ENCODE peak calls at places on chromosomes 6 and 20, in eight cellular contexts. X is cardiac fibroblast, S is dorsolateral prefrontal cortex, Q is prostate gland, Y is HFFc6, J is PC-9, K is AG04450, R is A549. A is an unnamed sample.

GRCh38 chr6:29887819-29888581 is 54.3 kb upstream of the HLA-A start:
- DNase-seq in X (peak), S (peak), Q (peak), Y (peak), J (no peak), K (no peak), R (no peak), A (no peak)

GRCh38 chr6:83071023-83071422 is 3.6 kb downstream of the DOP1A start:
- DNase-seq in X (peak), S (no peak), Q (no peak), Y (no peak), J (no peak), K (no peak), R (no peak), A (no peak)

GRCh38 chr20:15011631-15012030 is 674.2 kb upstream of the FLRT3 start:
- DNase-seq in X (no peak), S (no peak), Q (no peak), Y (no peak), J (no peak), K (no peak), R (no peak), A (no peak)

GRCh38 chr6:166006593-166007301 is 160.9 kb downstream of the TBXT start:
- DNase-seq in X (peak), S (no peak), Q (no peak), Y (no peak), J (no peak), K (no peak), R (peak), A (no peak)

GRCh38 chr6:37109714-37110454 is 60.1 kb upstream of the PIM1 start:
- DNase-seq in X (no peak), S (no peak), Q (no peak), Y (no peak), J (no peak), K (no peak), R (no peak), A (no peak)

GRCh38 chr6:156779206-156780116 is 2.3 kb downstream of the ARID1B start:
- DNase-seq in X (peak), S (peak), Q (peak), Y (no peak), J (no peak), K (no peak), R (peak), A (no peak)

GRCh38 chr20:6626805-6627204 is 140.7 kb upstream of the BMP2 start:
- DNase-seq in X (no peak), S (no peak), Q (no peak), Y (no peak), J (no peak), K (no peak), R (no peak), A (no peak)

GRCh38 chr6:15763827-15764226 is 101.0 kb upstream of the DTNBP1 start:
- DNase-seq in X (peak), S (no peak), Q (no peak), Y (no peak), J (no peak), K (no peak), R (peak), A (no peak)

GRCh38 chr6:100461273-100461919 is 3.3 kb downstream of the SIM1 start:
- DNase-seq in X (no peak), S (no peak), Q (no peak), Y (no peak), J (no peak), K (no peak), R (peak), A (no peak)

GRCh38 chr20:4820833-4821518 is 99.3 kb downstream of the PRND start:
- DNase-seq in X (peak), S (peak), Q (no peak), Y (peak), J (no peak), K (peak), R (peak), A (peak)

GRCh38 chr6:41488392-41489129 is 57.6 kb upstream of the FOXP4 start:
- DNase-seq in X (peak), S (no peak), Q (no peak), Y (peak), J (no peak), K (peak), R (no peak), A (peak)

GRCh38 chr20:37808752-37809070 is 94.2 kb upstream of the VSTM2L start:
- DNase-seq in X (no peak), S (no peak), Q (no peak), Y (no peak), J (no peak), K (no peak), R (no peak), A (no peak)

GRCh38 chr20:48275737-48276342 is 490.6 kb upstream of the SULF2 start:
- DNase-seq in X (peak), S (no peak), Q (no peak), Y (no peak), J (no peak), K (no peak), R (no peak), A (no peak)

GRCh38 chr6:34237316-34237721 is 646 bp downstream of the HMGA1 start:
- DNase-seq in X (no peak), S (no peak), Q (no peak), Y (no peak), J (no peak), K (no peak), R (no peak), A (no peak)

GRCh38 chr20:43586641-43587040 is 4.1 kb upstream of the IFT52 start:
- DNase-seq in X (no peak), S (no peak), Q (no peak), Y (no peak), J (no peak), K (no peak), R (no peak), A (no peak)

GRCh38 chr6:158715330-158716311 is 65.8 kb downstream of the SYTL3 start:
- DNase-seq in X (no peak), S (no peak), Q (no peak), Y (no peak), J (no peak), K (no peak), R (no peak), A (no peak)

GRCh38 chr20:45407067-45407745 is 883 bp upstream of the DBNDD2 start:
- DNase-seq in X (peak), S (peak), Q (no peak), Y (no peak), J (peak), K (no peak), R (no peak), A (no peak)

GRCh38 chr6:157333537-157333936 is 10.2 kb upstream of the TMEM242 start:
- DNase-seq in X (no peak), S (no peak), Q (no peak), Y (no peak), J (no peak), K (no peak), R (no peak), A (no peak)

GRCh38 chr6:4678506-4679300 is 97.5 kb upstream of the CDYL start:
- DNase-seq in X (no peak), S (no peak), Q (no peak), Y (no peak), J (no peak), K (no peak), R (no peak), A (no peak)

GRCh38 chr6:159126590-159126989 is 42.6 kb upstream of the FNDC1 start:
- DNase-seq in X (no peak), S (no peak), Q (no peak), Y (no peak), J (no peak), K (no peak), R (no peak), A (no peak)

GRCh38 chr20:13671500-13672288 is 33.0 kb upstream of the TASP1 start:
- DNase-seq in X (peak), S (no peak), Q (no peak), Y (peak), J (no peak), K (no peak), R (no peak), A (no peak)

GRCh38 chr6:131761762-131762067 is 46.1 kb upstream of the ENPP1 start:
- DNase-seq in X (no peak), S (no peak), Q (no peak), Y (no peak), J (no peak), K (no peak), R (no peak), A (no peak)

GRCh38 chr6:37093728-37094069 is 76.3 kb upstream of the PIM1 start:
- DNase-seq in X (no peak), S (no peak), Q (no peak), Y (no peak), J (no peak), K (no peak), R (no peak), A (no peak)

GRCh38 chr20:24634855-24635254 is 165.4 kb downstream of the SYNDIG1 start:
- DNase-seq in X (peak), S (peak), Q (no peak), Y (peak), J (peak), K (peak), R (peak), A (peak)

GRCh38 chr6:129183681-129184216 is 300.8 kb downstream of the LAMA2 start:
- DNase-seq in X (peak), S (no peak), Q (no peak), Y (peak), J (peak), K (no peak), R (no peak), A (no peak)

GRCh38 chr6:52975580-52975979 is 19.5 kb downstream of the GSTA4 start:
- DNase-seq in X (peak), S (no peak), Q (no peak), Y (peak), J (no peak), K (no peak), R (no peak), A (peak)

GRCh38 chr6:40706222-40706621 is 119.1 kb upstream of the LRFN2 start:
- DNase-seq in X (no peak), S (no peak), Q (no peak), Y (no peak), J (no peak), K (no peak), R (no peak), A (no peak)

GRCh38 chr20:47529840-47530239 is 28.2 kb downstream of the NCOA3 start:
- DNase-seq in X (peak), S (no peak), Q (no peak), Y (peak), J (no peak), K (no peak), R (no peak), A (peak)

GRCh38 chr6:44122821-44123220 is 4.4 kb downstream of the MRPL14 start:
- DNase-seq in X (peak), S (no peak), Q (no peak), Y (no peak), J (no peak), K (no peak), R (no peak), A (no peak)

GRCh38 chr6:39333626-39334025 is 11.1 kb upstream of the KCNK16 start:
- DNase-seq in X (no peak), S (no peak), Q (no peak), Y (no peak), J (no peak), K (no peak), R (no peak), A (no peak)

GRCh38 chr6:106254636-106255035 is 70.9 kb downstream of the ATG5 start:
- DNase-seq in X (peak), S (no peak), Q (no peak), Y (peak), J (no peak), K (no peak), R (no peak), A (no peak)

GRCh38 chr20:19745106-19745505 is 13.0 kb upstream of the RIN2 start:
- DNase-seq in X (no peak), S (no peak), Q (no peak), Y (no peak), J (no peak), K (no peak), R (no peak), A (no peak)

GRCh38 chr6:116111552-116112528 is 11.2 kb downstream of the NT5DC1 start:
- DNase-seq in X (peak), S (no peak), Q (no peak), Y (peak), J (no peak), K (no peak), R (peak), A (no peak)

GRCh38 chr6:170099387-170099786 is 191.5 kb downstream of the DLL1 start:
- DNase-seq in X (no peak), S (peak), Q (no peak), Y (no peak), J (no peak), K (no peak), R (no peak), A (no peak)

GRCh38 chr6:101630956-101631355 is 237.4 kb downstream of the GRIK2 start:
- DNase-seq in X (no peak), S (no peak), Q (no peak), Y (no peak), J (no peak), K (no peak), R (no peak), A (no peak)

GRCh38 chr6:119121367-119121766 is 42.9 kb upstream of the FAM184A start:
- DNase-seq in X (no peak), S (no peak), Q (no peak), Y (no peak), J (no peak), K (no peak), R (no peak), A (no peak)

GRCh38 chr20:41406307-41406706 is 39.7 kb upstream of the EMILIN3 start:
- DNase-seq in X (no peak), S (no peak), Q (no peak), Y (no peak), J (no peak), K (no peak), R (no peak), A (no peak)
- TF ChIP-seq CTCF in X (no peak), S (no peak), Q (no peak), Y (no peak), J (no peak), K (no peak), R (no peak), A (no peak)

GRCh38 chr6:72522735-72523141 is 99.1 kb upstream of the KCNQ5 start:
- DNase-seq in X (no peak), S (no peak), Q (no peak), Y (no peak), J (no peak), K (no peak), R (peak), A (no peak)

GRCh38 chr6:72530152-72530551 is 91.7 kb upstream of the KCNQ5 start:
- DNase-seq in X (no peak), S (no peak), Q (no peak), Y (no peak), J (no peak), K (no peak), R (no peak), A (no peak)

GRCh38 chr6:72521684-72522083 is 100.2 kb upstream of the KCNQ5 start:
- DNase-seq in X (no peak), S (no peak), Q (no peak), Y (no peak), J (no peak), K (no peak), R (no peak), A (no peak)

GRCh38 chr6:72524011-72524645 is 97.7 kb upstream of the KCNQ5 start:
- DNase-seq in X (no peak), S (no peak), Q (no peak), Y (no peak), J (no peak), K (no peak), R (no peak), A (no peak)

DNA sequence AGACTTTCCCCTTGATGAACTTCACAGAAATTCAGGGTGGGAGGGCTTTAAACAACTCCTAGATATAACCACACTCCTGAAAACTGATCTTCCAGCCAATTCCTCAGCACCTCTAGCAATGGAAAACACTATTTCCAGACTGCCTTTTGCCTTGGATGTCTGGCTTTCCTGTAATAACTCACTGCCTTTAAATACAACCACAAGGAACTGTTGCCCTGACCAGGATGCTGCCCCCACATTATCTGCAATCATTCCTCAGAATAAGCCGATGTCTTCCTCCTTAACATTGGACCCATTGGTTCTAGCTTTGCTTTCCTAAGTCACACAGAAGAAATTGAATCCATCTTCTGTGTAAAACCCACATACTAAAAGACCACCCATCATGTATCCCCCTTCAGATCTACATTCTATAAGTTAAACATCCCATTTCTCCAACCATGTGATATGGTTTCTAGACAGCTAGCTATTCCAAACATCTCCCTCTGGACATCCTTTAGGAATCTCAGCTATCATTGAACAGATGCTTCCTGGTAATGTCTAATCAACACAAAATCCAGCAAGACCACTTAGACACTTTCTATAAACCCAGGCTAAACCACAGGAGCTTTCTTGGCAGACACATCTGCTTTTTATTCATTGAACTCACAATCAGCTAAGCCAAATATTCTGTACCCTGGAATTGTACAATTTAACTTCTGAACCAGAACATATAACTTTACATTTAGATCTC is 95.9 kb upstream of the KCNQ5 start:
- DNase-seq in X (no peak), S (no peak), Q (no peak), Y (peak), J (no peak), K (peak), R (no peak), A (peak)
- TF ChIP-seq CTCF in X (no peak), S (no peak), Q (no peak), Y (no peak), J (no peak), K (no peak), R (no peak), A (no peak)

GRCh38 chr6:124857746-124858145 is 104.5 kb upstream of the RNF217 start:
- DNase-seq in X (no peak), S (no peak), Q (no peak), Y (no peak), J (no peak), K (no peak), R (no peak), A (no peak)

GRCh38 chr6:124858564-124858963 is 103.7 kb upstream of the RNF217 start:
- DNase-seq in X (no peak), S (no peak), Q (no peak), Y (no peak), J (no peak), K (no peak), R (no peak), A (no peak)

GRCh38 chr6:124859366-124859765 is 102.9 kb upstream of the RNF217 start:
- DNase-seq in X (no peak), S (no peak), Q (no peak), Y (no peak), J (no peak), K (no peak), R (no peak), A (no peak)

GRCh38 chr6:124854338-124854922 is 107.8 kb upstream of the RNF217 start:
- DNase-seq in X (peak), S (no peak), Q (no peak), Y (no peak), J (no peak), K (no peak), R (no peak), A (no peak)
- TF ChIP-seq CTCF in X (peak), S (peak), Q (no peak), Y (peak), J (peak), K (no peak), R (peak), A (peak)

DNA sequence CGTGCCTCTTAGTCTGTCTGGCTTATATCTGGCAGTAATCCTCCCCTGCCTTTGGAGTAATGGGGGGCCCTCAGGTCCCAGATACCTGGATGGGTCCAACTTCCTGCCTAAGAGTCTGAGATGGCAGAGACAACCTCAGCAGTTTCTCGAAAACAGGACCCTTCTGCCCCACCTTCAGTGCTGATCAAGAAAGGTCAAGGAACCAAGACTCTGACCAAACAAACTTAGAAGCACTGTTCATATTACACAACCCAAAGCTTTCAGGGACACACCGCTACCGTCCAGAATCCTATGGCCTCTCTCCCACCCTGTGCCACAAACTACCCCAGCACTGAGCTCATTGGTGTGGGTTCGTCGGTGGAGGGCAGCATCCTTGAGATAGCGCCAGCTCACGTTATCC is 7.7 kb upstream of the TMC2 start:
- DNase-seq in X (peak), S (no peak), Q (no peak), Y (no peak), J (peak), K (no peak), R (no peak), A (no peak)
- TF ChIP-seq CTCF in X (no peak), S (no peak), Q (no peak), Y (no peak), J (no peak), K (no peak), R (no peak), A (no peak)

GRCh38 chr6:123393333-123393732 is 243.4 kb downstream of the TRDN start:
- DNase-seq in X (peak), S (no peak), Q (no peak), Y (no peak), J (no peak), K (no peak), R (peak), A (no peak)
- TF ChIP-seq CTCF in X (no peak), S (peak), Q (no peak), Y (peak), J (peak), K (peak), R (peak), A (peak)

GRCh38 chr20:63497946-63498935 is 642 bp downstream of the EEF1A2 start:
- DNase-seq in X (no peak), S (no peak), Q (no peak), Y (peak), J (peak), K (no peak), R (peak), A (no peak)
- TF ChIP-seq CTCF in X (no peak), S (no peak), Q (no peak), Y (no peak), J (no peak), K (no peak), R (no peak), A (no peak)

GRCh38 chr20:20864346-20865096 is 152.1 kb upstream of the RALGAPA2 start:
- DNase-seq in X (peak), S (no peak), Q (no peak), Y (peak), J (no peak), K (no peak), R (peak), A (no peak)
- TF ChIP-seq CTCF in X (no peak), S (peak), Q (peak), Y (peak), J (peak), K (peak), R (peak), A (no peak)

GRCh38 chr6:168603234-168603633 is 162.2 kb downstream of the SMOC2 start:
- DNase-seq in X (no peak), S (no peak), Q (no peak), Y (no peak), J (no peak), K (no peak), R (no peak), A (no peak)

GRCh38 chr6:168607272-168608112 is 166.5 kb downstream of the SMOC2 start:
- DNase-seq in X (no peak), S (no peak), Q (no peak), Y (no peak), J (no peak), K (no peak), R (no peak), A (no peak)

GRCh38 chr6:168606722-168607121 is 165.7 kb downstream of the SMOC2 start:
- DNase-seq in X (no peak), S (no peak), Q (no peak), Y (no peak), J (no peak), K (no peak), R (no peak), A (no peak)

GRCh38 chr6:168608113-168608400 is 167.1 kb downstream of the SMOC2 start:
- DNase-seq in X (no peak), S (no peak), Q (no peak), Y (no peak), J (no peak), K (no peak), R (no peak), A (no peak)

GRCh38 chr6:168605964-168606363 is 165.0 kb downstream of the SMOC2 start:
- DNase-seq in X (no peak), S (no peak), Q (no peak), Y (no peak), J (no peak), K (no peak), R (no peak), A (no peak)
- TF ChIP-seq CTCF in X (no peak), S (no peak), Q (no peak), Y (no peak), J (no peak), K (no peak), R (no peak), A (no peak)

DNA sequence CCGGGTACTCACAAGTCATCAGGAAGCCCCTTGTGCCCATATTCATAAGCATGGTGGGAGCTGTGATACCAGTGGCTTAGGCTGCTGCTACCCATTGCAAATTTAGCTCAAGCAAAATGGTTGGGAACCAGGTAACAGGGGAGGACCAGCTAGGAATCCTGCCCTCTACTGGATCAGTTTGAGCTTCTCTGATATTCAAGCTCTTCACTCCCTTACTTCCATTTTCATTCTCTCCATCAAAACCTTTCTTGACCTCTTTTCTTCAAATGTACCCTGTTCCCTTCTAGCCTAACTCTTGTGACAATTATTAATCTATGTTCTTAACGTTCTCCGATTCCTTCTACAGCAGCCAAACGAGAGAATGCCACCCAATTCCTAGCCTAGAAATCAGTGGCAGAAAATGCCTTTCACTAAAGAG is 9.7 kb downstream of the NOL7 start:
- DNase-seq in X (peak), S (no peak), Q (no peak), Y (peak), J (no peak), K (no peak), R (peak), A (no peak)
- TF ChIP-seq CTCF in X (peak), S (peak), Q (peak), Y (peak), J (peak), K (peak), R (peak), A (peak)